ENCODE peak calls at places on chromosomes 16 and 17, in eight cellular contexts. I, T, Z, R, H, D, A and N are unnamed samples.
A peak's percentile ranks its signal among the peaks of the same experiment; 100 is the strongest.

GRCh38 chr16:85112364-85112763 is at the start of gene CIBAR2:
- DNase-seq in I (no peak), T (no peak), Z (no peak), R (no peak), H (no peak), D (no peak), A (no peak), N (no peak)

GRCh38 chr17:63986842-63987615 is 11.1 kb upstream of the PRR29 start:
- DNase-seq in I (no peak), T (no peak), Z (no peak), R (no peak), H (no peak), D (no peak), A (no peak), N (no peak)

GRCh38 chr17:80464486-80464885 is 11.9 kb downstream of the NPTX1 start:
- DNase-seq in I (no peak), T (no peak), Z (no peak), R (no peak), H (no peak), D (no peak), A (no peak), N (no peak)

GRCh38 chr17:71980171-71980570 is 140.6 kb upstream of the SOX9 start:
- DNase-seq in I (no peak), T (no peak), Z (peak; percentile 26), R (no peak), H (no peak), D (no peak), A (no peak), N (no peak)

GRCh38 chr16:58057784-58058183 is 32.2 kb downstream of the MMP15 start:
- DNase-seq in I (no peak), T (no peak), Z (no peak), R (no peak), H (no peak), D (no peak), A (no peak), N (no peak)

GRCh38 chr17:65220732-65221131 is 83.6 kb downstream of the RGS9 start:
- DNase-seq in I (peak; percentile 22), T (no peak), Z (peak; percentile 67), R (no peak), H (no peak), D (peak; percentile 45), A (no peak), N (no peak)

GRCh38 chr17:60514053-60514452 is 12.0 kb downstream of the APPBP2 start:
- DNase-seq in I (no peak), T (no peak), Z (no peak), R (no peak), H (no peak), D (no peak), A (no peak), N (no peak)

GRCh38 chr17:18877104-18877503 is 19.2 kb downstream of the PRPSAP2 start:
- DNase-seq in I (no peak), T (no peak), Z (peak; percentile 77), R (no peak), H (no peak), D (peak; percentile 60), A (no peak), N (no peak)

GRCh38 chr17:72806011-72806410 is 286.5 kb downstream of the SLC39A11 start:
- DNase-seq in I (no peak), T (no peak), Z (no peak), R (no peak), H (no peak), D (peak; percentile 56), A (no peak), N (no peak)

GRCh38 chr16:89739383-89739782 is 18.0 kb downstream of the ZNF276 start:
- DNase-seq in I (no peak), T (no peak), Z (no peak), R (no peak), H (no peak), D (no peak), A (no peak), N (no peak)

GRCh38 chr16:30121741-30122620 is 1.0 kb downstream of the MAPK3 start:
- DNase-seq in I (peak; percentile 66), T (peak; percentile 12), Z (no peak), R (no peak), H (peak; percentile 61), D (no peak), A (no peak), N (peak; percentile 21)

GRCh38 chr17:83196088-83196765 is 116.8 kb downstream of the METRNL start:
- DNase-seq in I (peak; percentile 84), T (no peak), Z (peak; percentile 57), R (no peak), H (peak; percentile 56), D (peak; percentile 64), A (no peak), N (no peak)